ENCODE peak calls at places on chromosomes 2 and 18, in eight cellular contexts. G is right atrium auricular region, Y is spleen, J is left ventricle myocardium inferior, C is H1, U is breast epithelium, X is upper lobe of right lung, E is testis. A is an unnamed sample. For H3K4me1 and H3K36me3, the result is how much of the 10 kb centered on the place peaks cover.

GRCh38 chr2:64862623-64863022 is 126.6 kb upstream of the SLC1A4 start:
- DNase-seq in G (no peak), Y (no peak), X (no peak), U (no peak), C (no peak), E (no peak), J (no peak), A (no peak)

GRCh38 chr2:109322646-109323045 is 193.6 kb downstream of the SH3RF3 start:
- DNase-seq in G (no peak), U (no peak), J (no peak), E (no peak), C (no peak), X (no peak), Y (no peak), A (no peak)

GRCh38 chr2:230425377-230425776 is 9.4 kb downstream of the SP100 start:
- DNase-seq in G (no peak), Y (no peak), E (no peak), C (no peak), J (no peak), U (no peak), X (no peak), A (no peak)

GRCh38 chr2:233693963-233694362 is 1.3 kb downstream of the UGT1A6 start:
- DNase-seq in X (no peak), U (no peak), C (no peak), G (no peak), J (no peak), E (no peak), Y (no peak), A (no peak)

GRCh38 chr2:80971-81736 is 34.8 kb upstream of the FAM110C start:
- DNase-seq in X (no peak), J (no peak), E (no peak), G (no peak), Y (no peak), U (no peak), C (no peak), A (no peak)

GRCh38 chr2:102806250-102806837 is 44.5 kb downstream of the TMEM182 start:
- DNase-seq in C (peak), U (peak), J (peak), G (peak), E (peak), Y (no peak), X (no peak), A (peak)

GRCh38 chr18:34493099-34493544 is 217.0 kb upstream of the DTNA start:
- DNase-seq in C (peak), J (peak), E (peak), U (peak), G (peak), Y (peak), X (peak), A (peak)

GRCh38 chr2:238942941-238943715 is 95.2 kb downstream of the TWIST2 start:
- DNase-seq in J (no peak), Y (peak), X (peak), C (no peak), U (no peak), E (no peak), G (peak), A (no peak)

GRCh38 chr2:241965931-241966412 is 96.4 kb downstream of the RTP5 start:
- DNase-seq in C (no peak), G (peak), X (peak), E (peak), J (no peak), U (peak), Y (peak), A (peak)

GRCh38 chr2:150370600-150370999 is 116.9 kb downstream of the RND3 start:
- DNase-seq in J (no peak), Y (no peak), X (no peak), U (no peak), G (no peak), C (no peak), E (no peak), A (no peak)

GRCh38 chr2:182866461-182867369 is at the start of gene FRZB:
- DNase-seq in U (peak), G (peak), C (peak), J (peak), X (peak), Y (peak), E (peak), A (peak)

GRCh38 chr18:55838322-55838721 is 250.3 kb upstream of the TCF4 start:
- DNase-seq in E (no peak), U (no peak), Y (no peak), X (no peak), C (no peak), J (no peak), G (no peak), A (no peak)

GRCh38 chr18:35088931-35089330 is 47.7 kb downstream of the MAPRE2 start:
- DNase-seq in Y (no peak), J (no peak), X (no peak), U (no peak), G (no peak), E (no peak), C (no peak), A (no peak)

GRCh38 chr2:160317113-160318099 is 117.3 kb upstream of the ITGB6 start:
- DNase-seq in E (no peak), C (no peak), Y (no peak), X (no peak), U (no peak), G (no peak), J (no peak), A (no peak)

GRCh38 chr18:70453058-70453775 is 164.4 kb downstream of the SOCS6 start:
- DNase-seq in J (no peak), Y (no peak), E (no peak), X (no peak), U (no peak), C (no peak), G (no peak), A (no peak)

GRCh38 chr18:13568443-13569392 is 157.6 kb downstream of the FAM210A start:
- DNase-seq in E (no peak), U (no peak), X (no peak), G (no peak), C (no peak), J (no peak), Y (no peak), A (no peak)

GRCh38 chr2:122519366-122519765 is 763.9 kb downstream of the TSN start:
- DNase-seq in C (no peak), Y (no peak), G (no peak), X (no peak), E (no peak), J (no peak), U (no peak), A (no peak)
- TF ChIP-seq CTCF in C (no peak), Y (no peak), G (no peak), X (peak), E (no peak), J (peak), U (no peak), A (peak)

GRCh38 chr2:217951521-217952247 is 51.1 kb downstream of the TNS1 start:
- DNase-seq in C (no peak), Y (peak), J (no peak), G (no peak), E (no peak), U (peak), X (peak), A (peak)
- H3K4me1 ChIP-seq in C (under half), Y (half or more), J (half or more), G (under half), E (half or more), U (under half), X (half or more), A (under half)

GRCh38 chr2:240460243-240460630 is 24.8 kb downstream of the GPC1 start:
- DNase-seq in Y (peak), C (no peak), G (no peak), X (peak), E (peak), U (no peak), J (peak), A (no peak)

GRCh38 chr2:240459401-240460242 is 24.2 kb downstream of the GPC1 start:
- DNase-seq in J (peak), U (no peak), E (peak), Y (peak), X (peak), G (no peak), C (no peak), A (peak)

GRCh38 chr2:240462073-240462703 is 26.7 kb downstream of the GPC1 start:
- DNase-seq in J (no peak), U (peak), G (no peak), Y (peak), X (peak), C (no peak), E (no peak), A (peak)

GRCh38 chr2:240461471-240462072 is 26.1 kb downstream of the GPC1 start:
- DNase-seq in C (no peak), G (no peak), U (peak), J (peak), Y (peak), X (peak), E (no peak), A (peak)

DNA sequence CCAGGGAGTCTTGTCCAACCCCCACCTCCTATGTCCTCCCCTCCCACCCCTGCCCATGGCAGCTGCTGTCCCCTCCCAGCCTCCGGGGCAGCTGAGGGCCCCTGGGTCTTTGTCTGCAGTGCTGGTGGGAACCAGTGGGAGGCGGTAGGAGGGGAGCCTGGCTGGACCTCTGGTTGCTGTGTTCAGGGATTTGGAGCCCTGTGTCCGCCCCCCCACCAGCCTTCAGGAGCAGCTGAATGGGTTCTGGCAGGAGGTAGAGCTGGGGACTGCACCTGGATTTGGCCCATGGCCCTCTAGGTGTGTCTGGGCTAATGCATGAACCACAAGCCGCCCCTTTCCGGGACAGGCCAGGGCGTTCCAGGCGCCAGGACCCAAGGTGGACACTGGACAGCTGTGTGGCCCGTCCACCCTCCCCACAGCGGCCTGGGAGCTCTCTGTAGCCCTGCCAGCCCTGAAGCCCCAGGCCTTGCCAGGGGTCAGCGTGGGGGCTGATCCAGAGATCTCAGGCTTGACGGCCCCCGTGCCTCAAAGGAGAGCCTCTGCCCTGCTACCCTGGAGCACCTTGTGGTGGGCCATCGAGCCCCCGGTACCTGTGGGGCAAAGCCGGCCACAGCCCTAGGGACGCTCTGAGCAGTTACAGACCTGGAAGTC is 25.4 kb downstream of the GPC1 start:
- DNase-seq in U (no peak), G (no peak), C (peak), X (peak), E (peak), Y (peak), J (peak), A (peak)
- H3K36me3 ChIP-seq in U (under half), G (under half), C (under half), X (under half), E (under half), Y (under half), J (under half), A (under half)

GRCh38 chr2:148670773-148671172 is 26.2 kb downstream of the EPC2 start:
- DNase-seq in C (no peak), U (no peak), X (no peak), J (no peak), Y (no peak), G (no peak), E (no peak), A (no peak)

GRCh38 chr2:148675708-148676107 is 31.2 kb downstream of the EPC2 start:
- DNase-seq in U (no peak), X (no peak), G (no peak), Y (no peak), E (no peak), J (no peak), C (no peak), A (no peak)

GRCh38 chr2:148674063-148675020 is 29.8 kb downstream of the EPC2 start:
- DNase-seq in X (no peak), E (no peak), C (peak), G (no peak), Y (no peak), J (no peak), U (no peak), A (no peak)
- TF ChIP-seq CTCF in X (peak), E (peak), C (no peak), G (peak), Y (peak), J (peak), U (no peak), A (peak)

DNA sequence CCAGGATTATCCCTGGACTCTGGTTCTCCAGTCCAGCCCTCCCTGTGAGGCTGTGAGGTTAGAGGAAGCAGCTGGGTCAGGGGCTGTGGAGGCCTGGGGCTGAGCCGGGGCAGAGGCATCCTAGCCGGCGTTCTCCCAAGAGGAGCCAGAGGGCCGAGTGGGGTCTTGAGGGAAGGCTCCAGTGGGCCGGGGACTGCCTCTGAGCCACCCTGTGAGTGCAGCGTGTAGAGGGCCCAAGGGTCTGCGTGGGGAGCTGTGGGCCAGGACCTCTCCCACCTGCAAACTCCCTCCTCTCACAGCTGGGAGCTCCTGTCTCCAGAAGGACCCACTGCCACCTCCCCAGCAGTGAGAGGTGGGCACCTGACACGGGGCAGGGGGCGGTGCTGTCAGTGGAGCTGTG is 41.0 kb downstream of the GLI2 start:
- DNase-seq in E (no peak), G (no peak), U (no peak), Y (peak), C (no peak), J (peak), X (no peak), A (no peak)
- H3K4me1 ChIP-seq in E (under half), G (under half), U (under half), Y (under half), C (under half), J (under half), X (under half), A (under half)

DNA sequence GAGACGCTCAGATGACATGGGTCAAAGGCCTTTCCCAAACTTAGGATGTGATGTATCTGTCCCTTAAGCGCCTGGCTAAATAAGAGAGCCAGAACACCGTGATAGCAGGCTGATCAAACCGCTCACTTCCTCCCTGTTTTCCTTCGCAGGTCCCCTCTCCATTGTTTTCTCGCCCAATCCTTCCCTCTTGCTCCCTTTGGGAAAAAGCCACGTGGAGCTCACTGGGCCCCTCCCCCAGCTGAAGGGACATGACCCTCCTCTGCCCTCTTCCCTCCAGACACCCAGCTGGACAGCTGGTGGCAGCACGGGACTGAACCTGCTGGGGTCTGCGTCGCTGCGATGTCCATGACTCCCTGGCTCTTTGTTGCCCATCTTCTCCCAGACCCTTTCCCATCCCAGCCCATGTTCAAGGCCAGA is 201.7 kb downstream of the TNS1 start:
- DNase-seq in Y (no peak), C (no peak), E (peak), U (peak), G (peak), J (peak), X (no peak), A (peak)
- H3K36me3 ChIP-seq in Y (under half), C (under half), E (under half), U (under half), G (half or more), J (under half), X (under half), A (under half)